ENCODE peak calls at places on chromosomes 3 and 15, in six cellular contexts. N is cardiac muscle cell, T is A549, R is left ventricle myocardium inferior, M is stomach, V is GM10248. O is an unnamed sample.

GRCh38 chr3:43155464-43156121 is 49.7 kb upstream of the POMGNT2 start:
- DNase-seq in N (peak), T (peak), R (peak), M (peak), V (no peak), O (no peak)

GRCh38 chr15:100114100-100114499 is 227.7 kb downstream of the ADAMTS17 start:
- DNase-seq in N (peak), T (no peak), R (peak), M (no peak), V (no peak), O (peak)

GRCh38 chr15:84981054-84981710 is 474 bp upstream of the PDE8A start:
- DNase-seq in N (peak), T (peak), R (peak), M (peak), V (peak), O (peak)

GRCh38 chr15:65246026-65246714 is 34.9 kb upstream of the CILP start:
- DNase-seq in N (peak), T (no peak), R (no peak), M (no peak), V (no peak), O (no peak)

GRCh38 chr3:194212869-194213320 is 76.9 kb downstream of the HES1 start:
- DNase-seq in N (peak), T (no peak), R (no peak), M (no peak), V (no peak), O (no peak)

GRCh38 chr3:60188803-60189202 is 1062.4 kb downstream of the FHIT start:
- DNase-seq in N (no peak), T (no peak), R (no peak), M (no peak), V (no peak), O (no peak)

GRCh38 chr3:134605506-134605905 is 45.3 kb downstream of the KY start:
- DNase-seq in N (no peak), T (no peak), R (no peak), M (no peak), V (no peak), O (no peak)

GRCh38 chr3:36991147-36991546 is 1.8 kb downstream of the EPM2AIP1 start:
- DNase-seq in N (no peak), T (no peak), R (no peak), M (no peak), V (no peak), O (peak)

GRCh38 chr3:58058654-58059263 is 50.5 kb downstream of the FLNB start:
- DNase-seq in N (no peak), T (no peak), R (no peak), M (no peak), V (no peak), O (no peak)

GRCh38 chr3:102083971-102084370 is 234.7 kb downstream of the NFKBIZ start:
- DNase-seq in N (no peak), T (no peak), R (no peak), M (no peak), V (no peak), O (no peak)

GRCh38 chr3:123447416-123447748 is 1.5 kb downstream of the ADCY5 start:
- DNase-seq in N (no peak), T (no peak), R (no peak), M (no peak), V (no peak), O (no peak)

GRCh38 chr3:69342074-69342473 is 43.8 kb downstream of the FRMD4B start:
- DNase-seq in N (no peak), T (no peak), R (no peak), M (no peak), V (no peak), O (no peak)

GRCh38 chr3:162525791-162526190 is 1029.2 kb downstream of the OTOL1 start:
- DNase-seq in N (no peak), T (no peak), R (no peak), M (no peak), V (no peak), O (no peak)

GRCh38 chr3:151014619-151015018 is 42.1 kb upstream of the CLRN1 start:
- DNase-seq in N (no peak), T (no peak), R (no peak), M (no peak), V (no peak), O (no peak)

GRCh38 chr15:41501191-41501917 is 7.7 kb downstream of the ITPKA start:
- DNase-seq in N (peak), T (no peak), R (no peak), M (no peak), V (no peak), O (peak)

GRCh38 chr3:125602752-125603649 is 7.7 kb upstream of the OSBPL11 start:
- DNase-seq in N (peak), T (no peak), R (no peak), M (no peak), V (no peak), O (no peak)

GRCh38 chr3:82274897-82275296 is 513.5 kb upstream of the GBE1 start:
- DNase-seq in N (no peak), T (no peak), R (no peak), M (no peak), V (no peak), O (no peak)

GRCh38 chr3:13018039-13018431 is 55.2 kb downstream of the IQSEC1 start:
- DNase-seq in N (no peak), T (no peak), R (no peak), M (no peak), V (no peak), O (no peak)

GRCh38 chr15:45666119-45666875 is 31.5 kb downstream of the SQOR start:
- DNase-seq in N (no peak), T (no peak), R (no peak), M (no peak), V (no peak), O (no peak)
- TF ChIP-seq CTCF in N (no peak), T (peak), R (no peak), M (no peak), V (no peak), O (no peak)

DNA sequence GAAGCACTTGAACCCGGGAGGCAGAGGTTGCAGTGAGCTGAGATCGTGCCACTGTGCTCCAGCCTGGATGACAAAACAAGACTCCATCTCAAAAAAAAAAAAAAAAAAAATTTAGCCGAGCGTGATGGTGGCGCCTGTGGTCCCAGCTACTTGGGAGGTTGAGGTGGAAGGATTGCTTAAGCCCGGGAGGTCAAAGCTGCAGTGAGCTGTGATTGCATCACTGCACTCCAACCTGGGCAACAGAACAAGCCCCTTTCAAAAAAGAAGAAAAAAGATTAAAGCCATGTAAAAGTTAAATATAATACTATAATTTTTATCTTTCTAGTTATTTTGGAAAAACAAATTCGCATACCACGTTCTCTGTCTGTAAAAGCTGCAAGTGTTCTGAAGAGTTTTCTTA is 61.9 kb upstream of the SKIL start:
- DNase-seq in N (no peak), T (no peak), R (no peak), M (no peak), V (no peak), O (no peak)
- TF ChIP-seq CTCF in N (no peak), T (no peak), R (no peak), M (no peak), V (no peak), O (no peak)

GRCh38 chr3:4956743-4957142 is 22.5 kb upstream of the BHLHE40 start:
- DNase-seq in N (no peak), T (no peak), R (no peak), M (no peak), V (no peak), O (no peak)
- TF ChIP-seq CTCF in N (no peak), T (no peak), R (no peak), M (no peak), V (no peak), O (no peak)

DNA sequence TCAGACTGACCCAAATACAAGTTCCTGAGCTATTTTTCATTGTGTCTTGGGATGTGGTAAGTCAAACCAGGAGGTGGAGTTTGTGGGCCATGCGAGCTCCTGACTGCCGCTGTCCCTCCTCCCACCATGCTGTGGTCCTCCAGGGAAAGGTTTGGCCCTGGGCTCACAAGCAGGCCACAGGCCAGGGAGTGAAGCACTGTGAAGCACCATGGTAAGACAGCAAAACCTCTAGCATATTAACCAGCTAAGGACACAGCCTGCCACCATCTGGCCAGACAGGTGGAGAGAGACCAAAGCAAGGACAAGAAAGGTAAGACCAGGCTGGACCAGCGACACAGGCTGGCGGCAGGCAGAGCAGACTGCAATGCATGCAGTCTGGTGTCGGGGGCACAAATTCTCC is 15.3 kb downstream of the RAB43 start:
- DNase-seq in N (no peak), T (no peak), R (no peak), M (no peak), V (no peak), O (no peak)
- TF ChIP-seq CTCF in N (no peak), T (no peak), R (peak), M (no peak), V (peak), O (no peak)

GRCh38 chr3:68018275-68018674 is 363.9 kb upstream of the SUCLG2 start:
- DNase-seq in N (no peak), T (no peak), R (no peak), M (no peak), V (no peak), O (no peak)

GRCh38 chr3:68017069-68017468 is 362.7 kb upstream of the SUCLG2 start:
- DNase-seq in N (no peak), T (no peak), R (no peak), M (no peak), V (no peak), O (no peak)
- TF ChIP-seq CTCF in N (no peak), T (peak), R (no peak), M (no peak), V (no peak), O (no peak)

O was measured in activated CD8-positive, alpha-beta T cell treated with anti-CD3 and anti-CD28 coated beads for 36 hours.